ENCODE peak calls at places on chromosomes 7 and 10, in ten cellular contexts. One of them, this sample, is unnamed.

GRCh38 chr10:95552680-95553342 is 8.4 kb downstream of the SORBS1 start:
- DNase-seq in HCEC 1CT: no peak
- DNase-seq in lower leg skin: no peak
- DNase-seq in endodermal cell: no peak
- DNase-seq in anterior cingulate cortex: no peak
- DNase-seq in glutamatergic neuron: no peak
- DNase-seq in left ventricle myocardium inferior: no peak
- DNase-seq in prostate gland: no peak
- DNase-seq in activated CD4-positive, alpha-beta T cell treated with anti-CD3 and anti-CD28 coated beads for 1 hour: no peak
- DNase-seq in epithelial cell of esophagus: no peak
- DNase-seq in this sample: no peak

GRCh38 chr10:96830511-96831199 is 1.4 kb upstream of the LCOR start:
- DNase-seq in prostate gland: peak
- DNase-seq in glutamatergic neuron: peak
- DNase-seq in anterior cingulate cortex: peak
- DNase-seq in HCEC 1CT: peak
- DNase-seq in epithelial cell of esophagus: peak
- DNase-seq in endodermal cell: peak
- DNase-seq in left ventricle myocardium inferior: peak
- DNase-seq in lower leg skin: peak
- DNase-seq in activated CD4-positive, alpha-beta T cell treated with anti-CD3 and anti-CD28 coated beads for 1 hour: peak
- DNase-seq in this sample: peak

GRCh38 chr7:18821554-18821953 is 295.9 kb downstream of the TWIST1 start:
- DNase-seq in activated CD4-positive, alpha-beta T cell treated with anti-CD3 and anti-CD28 coated beads for 1 hour: no peak
- DNase-seq in prostate gland: no peak
- DNase-seq in endodermal cell: no peak
- DNase-seq in glutamatergic neuron: no peak
- DNase-seq in left ventricle myocardium inferior: no peak
- DNase-seq in lower leg skin: no peak
- DNase-seq in HCEC 1CT: no peak
- DNase-seq in anterior cingulate cortex: no peak
- DNase-seq in epithelial cell of esophagus: no peak
- DNase-seq in this sample: no peak

GRCh38 chr7:151232272-151233110 is at the start of gene CHPF2:
- DNase-seq in HCEC 1CT: peak
- DNase-seq in epithelial cell of esophagus: peak
- DNase-seq in endodermal cell: peak
- DNase-seq in prostate gland: peak
- DNase-seq in glutamatergic neuron: peak
- DNase-seq in lower leg skin: peak
- DNase-seq in activated CD4-positive, alpha-beta T cell treated with anti-CD3 and anti-CD28 coated beads for 1 hour: peak
- DNase-seq in anterior cingulate cortex: peak
- DNase-seq in left ventricle myocardium inferior: peak
- DNase-seq in this sample: peak

GRCh38 chr10:75417522-75417927 is 13.9 kb upstream of the LRMDA start:
- DNase-seq in left ventricle myocardium inferior: no peak
- DNase-seq in HCEC 1CT: no peak
- DNase-seq in endodermal cell: peak
- DNase-seq in glutamatergic neuron: no peak
- DNase-seq in prostate gland: no peak
- DNase-seq in activated CD4-positive, alpha-beta T cell treated with anti-CD3 and anti-CD28 coated beads for 1 hour: no peak
- DNase-seq in lower leg skin: no peak
- DNase-seq in anterior cingulate cortex: no peak
- DNase-seq in epithelial cell of esophagus: peak
- DNase-seq in this sample: no peak

GRCh38 chr7:111392976-111393762 is 169.1 kb downstream of the IMMP2L start:
- DNase-seq in activated CD4-positive, alpha-beta T cell treated with anti-CD3 and anti-CD28 coated beads for 1 hour: no peak
- DNase-seq in endodermal cell: no peak
- DNase-seq in glutamatergic neuron: no peak
- DNase-seq in lower leg skin: no peak
- DNase-seq in epithelial cell of esophagus: no peak
- DNase-seq in left ventricle myocardium inferior: peak
- DNase-seq in anterior cingulate cortex: no peak
- DNase-seq in HCEC 1CT: no peak
- DNase-seq in prostate gland: no peak
- DNase-seq in this sample: no peak

GRCh38 chr7:152847491-152847890 is 87.9 kb downstream of the ACTR3B start:
- DNase-seq in prostate gland: no peak
- DNase-seq in endodermal cell: no peak
- DNase-seq in HCEC 1CT: no peak
- DNase-seq in glutamatergic neuron: no peak
- DNase-seq in epithelial cell of esophagus: no peak
- DNase-seq in anterior cingulate cortex: no peak
- DNase-seq in left ventricle myocardium inferior: no peak
- DNase-seq in lower leg skin: no peak
- DNase-seq in activated CD4-positive, alpha-beta T cell treated with anti-CD3 and anti-CD28 coated beads for 1 hour: no peak
- DNase-seq in this sample: no peak

GRCh38 chr10:36788152-36788551 is 337.2 kb upstream of the ANKRD30A start:
- DNase-seq in anterior cingulate cortex: no peak
- DNase-seq in epithelial cell of esophagus: no peak
- DNase-seq in glutamatergic neuron: no peak
- DNase-seq in prostate gland: no peak
- DNase-seq in HCEC 1CT: no peak
- DNase-seq in left ventricle myocardium inferior: no peak
- DNase-seq in endodermal cell: no peak
- DNase-seq in lower leg skin: no peak
- DNase-seq in activated CD4-positive, alpha-beta T cell treated with anti-CD3 and anti-CD28 coated beads for 1 hour: no peak
- DNase-seq in this sample: no peak

GRCh38 chr7:39527951-39528350 is 38.3 kb upstream of the YAE1 start:
- DNase-seq in epithelial cell of esophagus: peak
- DNase-seq in glutamatergic neuron: no peak
- DNase-seq in anterior cingulate cortex: no peak
- DNase-seq in prostate gland: no peak
- DNase-seq in HCEC 1CT: peak
- DNase-seq in activated CD4-positive, alpha-beta T cell treated with anti-CD3 and anti-CD28 coated beads for 1 hour: no peak
- DNase-seq in lower leg skin: no peak
- DNase-seq in left ventricle myocardium inferior: no peak
- DNase-seq in endodermal cell: no peak
- DNase-seq in this sample: no peak

GRCh38 chr10:97422921-97423420 is 3.0 kb upstream of the PGAM1 start:
- DNase-seq in lower leg skin: no peak
- DNase-seq in endodermal cell: no peak
- DNase-seq in prostate gland: no peak
- DNase-seq in activated CD4-positive, alpha-beta T cell treated with anti-CD3 and anti-CD28 coated beads for 1 hour: no peak
- DNase-seq in HCEC 1CT: peak
- DNase-seq in left ventricle myocardium inferior: no peak
- DNase-seq in anterior cingulate cortex: no peak
- DNase-seq in epithelial cell of esophagus: peak
- DNase-seq in glutamatergic neuron: no peak
- DNase-seq in this sample: no peak

GRCh38 chr7:104208421-104208780 is 588 bp upstream of the ORC5 start:
- DNase-seq in epithelial cell of esophagus: no peak
- DNase-seq in HCEC 1CT: no peak
- DNase-seq in lower leg skin: no peak
- DNase-seq in anterior cingulate cortex: no peak
- DNase-seq in prostate gland: no peak
- DNase-seq in endodermal cell: no peak
- DNase-seq in activated CD4-positive, alpha-beta T cell treated with anti-CD3 and anti-CD28 coated beads for 1 hour: no peak
- DNase-seq in glutamatergic neuron: no peak
- DNase-seq in left ventricle myocardium inferior: no peak
- DNase-seq in this sample: no peak

GRCh38 chr10:10786334-10787090 is 231.2 kb upstream of the CELF2 start:
- DNase-seq in glutamatergic neuron: no peak
- DNase-seq in endodermal cell: no peak
- DNase-seq in activated CD4-positive, alpha-beta T cell treated with anti-CD3 and anti-CD28 coated beads for 1 hour: no peak
- DNase-seq in epithelial cell of esophagus: peak
- DNase-seq in HCEC 1CT: peak
- DNase-seq in lower leg skin: no peak
- DNase-seq in anterior cingulate cortex: no peak
- DNase-seq in left ventricle myocardium inferior: no peak
- DNase-seq in prostate gland: no peak
- DNase-seq in this sample: no peak

GRCh38 chr7:41709621-41710020 is 6.7 kb upstream of the INHBA start:
- DNase-seq in endodermal cell: no peak
- DNase-seq in left ventricle myocardium inferior: no peak
- DNase-seq in epithelial cell of esophagus: peak
- DNase-seq in lower leg skin: no peak
- DNase-seq in anterior cingulate cortex: no peak
- DNase-seq in glutamatergic neuron: no peak
- DNase-seq in HCEC 1CT: peak
- DNase-seq in activated CD4-positive, alpha-beta T cell treated with anti-CD3 and anti-CD28 coated beads for 1 hour: no peak
- DNase-seq in prostate gland: no peak
- DNase-seq in this sample: no peak

GRCh38 chr10:73892314-73893080 is 18.1 kb upstream of the CAMK2G start:
- DNase-seq in anterior cingulate cortex: no peak
- DNase-seq in activated CD4-positive, alpha-beta T cell treated with anti-CD3 and anti-CD28 coated beads for 1 hour: no peak
- DNase-seq in HCEC 1CT: peak
- DNase-seq in lower leg skin: no peak
- DNase-seq in glutamatergic neuron: no peak
- DNase-seq in left ventricle myocardium inferior: no peak
- DNase-seq in prostate gland: no peak
- DNase-seq in endodermal cell: no peak
- DNase-seq in epithelial cell of esophagus: peak
- DNase-seq in this sample: no peak

GRCh38 chr10:60524541-60524940 is 134.9 kb upstream of the ANK3 start:
- DNase-seq in left ventricle myocardium inferior: no peak
- DNase-seq in HCEC 1CT: peak
- DNase-seq in epithelial cell of esophagus: peak
- DNase-seq in prostate gland: no peak
- DNase-seq in glutamatergic neuron: no peak
- DNase-seq in activated CD4-positive, alpha-beta T cell treated with anti-CD3 and anti-CD28 coated beads for 1 hour: no peak
- DNase-seq in anterior cingulate cortex: no peak
- DNase-seq in lower leg skin: no peak
- DNase-seq in endodermal cell: no peak
- DNase-seq in this sample: no peak

GRCh38 chr10:75209325-75210192 is 1.0 kb upstream of the VDAC2 start:
- DNase-seq in left ventricle myocardium inferior: peak
- DNase-seq in endodermal cell: peak
- DNase-seq in activated CD4-positive, alpha-beta T cell treated with anti-CD3 and anti-CD28 coated beads for 1 hour: peak
- DNase-seq in anterior cingulate cortex: peak
- DNase-seq in epithelial cell of esophagus: peak
- DNase-seq in glutamatergic neuron: peak
- DNase-seq in HCEC 1CT: peak
- DNase-seq in lower leg skin: peak
- DNase-seq in prostate gland: peak
- DNase-seq in this sample: peak

GRCh38 chr10:78864761-78865517 is 203.8 kb upstream of the ZMIZ1 start:
- DNase-seq in prostate gland: no peak
- DNase-seq in anterior cingulate cortex: no peak
- DNase-seq in endodermal cell: no peak
- DNase-seq in left ventricle myocardium inferior: no peak
- DNase-seq in HCEC 1CT: no peak
- DNase-seq in activated CD4-positive, alpha-beta T cell treated with anti-CD3 and anti-CD28 coated beads for 1 hour: peak
- DNase-seq in glutamatergic neuron: no peak
- DNase-seq in epithelial cell of esophagus: no peak
- DNase-seq in lower leg skin: peak
- DNase-seq in this sample: no peak

GRCh38 chr7:6644728-6645127 is 7.6 kb downstream of the ZNF316 start:
- DNase-seq in glutamatergic neuron: no peak
- DNase-seq in HCEC 1CT: no peak
- DNase-seq in anterior cingulate cortex: no peak
- DNase-seq in activated CD4-positive, alpha-beta T cell treated with anti-CD3 and anti-CD28 coated beads for 1 hour: no peak
- DNase-seq in epithelial cell of esophagus: no peak
- DNase-seq in endodermal cell: no peak
- DNase-seq in prostate gland: no peak
- DNase-seq in lower leg skin: no peak
- DNase-seq in left ventricle myocardium inferior: no peak
- DNase-seq in this sample: no peak

This sample was measured in ACHN.